ENCODE peak calls at places on chromosomes 6 and 20, in four cellular contexts. H is IMR-90, M is adrenal gland, X is thyroid gland. R is an unnamed sample. For H3K4me1, the result is how much of the 10 kb centered on the place peaks cover.

GRCh38 chr6:81331526-81331925 is 421.0 kb downstream of the TENT5A start:
- DNase-seq in H (peak), M (no peak), X (no peak), R (no peak)

GRCh38 chr6:170532867-170533488 is 20.1 kb downstream of the PSMB1 start:
- DNase-seq in H (peak), M (no peak), X (no peak), R (no peak)

GRCh38 chr6:16948376-16948775 is 153.5 kb upstream of the STMND1 start:
- DNase-seq in H (peak), M (no peak), X (no peak), R (no peak)

GRCh38 chr20:59721386-59721785 is 117.0 kb downstream of the PHACTR3 start:
- DNase-seq in H (no peak), M (no peak), X (no peak), R (no peak)

GRCh38 chr6:1426416-1426815 is 37.0 kb downstream of the FOXF2 start:
- DNase-seq in H (no peak), M (no peak), X (no peak), R (no peak)

GRCh38 chr6:38499046-38499445 is 140.7 kb downstream of the BTBD9 start:
- DNase-seq in H (no peak), M (no peak), X (no peak), R (no peak)

GRCh38 chr6:34138191-34138590 is 7.7 kb downstream of the GRM4 start:
- DNase-seq in H (no peak), M (no peak), X (no peak), R (no peak)

GRCh38 chr20:549720-550496 is 6.3 kb upstream of the CSNK2A1 start:
- DNase-seq in H (no peak), M (no peak), X (no peak), R (no peak)

GRCh38 chr6:49462071-49462470 is 982 bp downstream of the MMUT start:
- DNase-seq in H (peak), M (no peak), X (no peak), R (no peak)

GRCh38 chr6:128456510-128457244 is 63.7 kb downstream of the PTPRK start:
- DNase-seq in H (no peak), M (no peak), X (no peak), R (no peak)

GRCh38 chr20:3047486-3048419 is 1.9 kb downstream of the MRPS26 start:
- DNase-seq in H (no peak), M (peak), X (no peak), R (no peak)

GRCh38 chr6:141321486-141322347 is 811.0 kb upstream of the GJE1 start:
- DNase-seq in H (peak), M (no peak), X (no peak), R (no peak)

GRCh38 chr6:127177030-127177928 is 58.8 kb downstream of the RSPO3 start:
- DNase-seq in H (peak), M (no peak), X (no peak), R (no peak)

GRCh38 chr20:23187759-23188158 is 101.6 kb upstream of the CD93 start:
- DNase-seq in H (no peak), M (peak), X (peak), R (no peak)

GRCh38 chr6:165800337-165800736 is 137.3 kb upstream of the PDE10A start:
- DNase-seq in H (no peak), M (no peak), X (no peak), R (no peak)

GRCh38 chr6:122839477-122839876 is 50.4 kb downstream of the SMPDL3A start:
- DNase-seq in H (peak), M (peak), X (peak), R (peak)

GRCh38 chr6:126067080-126067479 is 80.7 kb downstream of the TRMT11 start:
- DNase-seq in H (no peak), M (no peak), X (no peak), R (no peak)

GRCh38 chr6:156977527-156978291 is 200.5 kb downstream of the ARID1B start:
- DNase-seq in H (peak), M (peak), X (peak), R (peak)

GRCh38 chr6:129749749-129750120 is 39.8 kb upstream of the ARHGAP18 start:
- DNase-seq in H (peak), M (no peak), X (no peak), R (no peak)

GRCh38 chr20:47201074-47201730 is 155.3 kb downstream of the ZMYND8 start:
- DNase-seq in H (no peak), M (no peak), X (no peak), R (no peak)
- H3K4me1 ChIP-seq in H (under half), M (under half), X (under half), R (under half)

GRCh38 chr20:58246346-58246745 is 17.9 kb upstream of the ANKRD60 start:
- DNase-seq in H (no peak), M (no peak), X (peak), R (peak)
- TF ChIP-seq CTCF in H (peak), M (peak), X (peak), R (peak)

GRCh38 chr6:74448850-74449249 is 752.8 kb downstream of the CD109 start:
- DNase-seq in H (no peak), M (no peak), X (no peak), R (no peak)
- H3K4me1 ChIP-seq in H (under half), M (under half), X (under half), R (under half)

GRCh38 chr6:46862381-46862780 is 59.4 kb downstream of the ADGRF5 start:
- DNase-seq in H (no peak), M (no peak), X (no peak), R (no peak)
- TF ChIP-seq CTCF in H (no peak), M (no peak), X (no peak), R (no peak)

GRCh38 chr6:149323353-149323752 is 5.8 kb downstream of the TAB2 start:
- DNase-seq in H (no peak), M (no peak), X (no peak), R (no peak)
- H3K4me1 ChIP-seq in H (under half), M (half or more), X (half or more), R (under half)

DNA sequence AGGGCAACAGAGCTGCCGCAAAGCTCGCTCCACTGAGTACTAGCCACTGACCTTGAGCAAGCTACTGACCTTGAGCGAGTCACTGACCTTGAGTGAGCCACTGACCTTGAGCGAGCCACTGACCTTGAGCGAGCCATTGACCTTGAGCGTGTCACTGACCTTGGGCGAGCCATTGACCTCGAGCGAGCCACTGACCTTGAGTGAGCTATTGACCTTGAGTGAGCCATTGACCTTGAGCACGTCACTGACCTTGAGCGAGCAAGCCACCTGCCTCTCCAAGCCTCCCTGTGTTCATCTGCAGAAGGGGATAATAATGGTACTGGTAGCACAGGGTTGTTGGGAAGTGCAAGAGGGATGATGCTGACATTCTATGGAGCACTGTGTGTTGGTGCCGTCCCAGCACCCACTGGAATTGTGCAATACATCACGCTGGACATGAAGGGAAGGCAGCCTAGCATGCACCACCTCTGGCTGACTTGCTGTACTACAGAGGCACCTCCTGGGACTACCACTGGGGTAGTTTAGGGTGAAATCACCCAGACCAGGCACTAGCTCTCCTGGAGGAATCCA is 60.2 kb downstream of the CTCFL start:
- DNase-seq in H (no peak), M (peak), X (no peak), R (peak)
- TF ChIP-seq CTCF in H (no peak), M (peak), X (no peak), R (peak)

GRCh38 chr6:157989541-157990289 is 8.1 kb downstream of the SYNJ2 start:
- DNase-seq in H (peak), M (peak), X (peak), R (peak)

GRCh38 chr6:157990321-157991066 is 8.8 kb downstream of the SYNJ2 start:
- DNase-seq in H (no peak), M (no peak), X (no peak), R (no peak)

GRCh38 chr6:157985378-157986155 is 3.9 kb downstream of the SYNJ2 start:
- DNase-seq in H (no peak), M (no peak), X (no peak), R (no peak)

GRCh38 chr6:157988700-157989063 is 7.0 kb downstream of the SYNJ2 start:
- DNase-seq in H (no peak), M (no peak), X (no peak), R (no peak)

DNA sequence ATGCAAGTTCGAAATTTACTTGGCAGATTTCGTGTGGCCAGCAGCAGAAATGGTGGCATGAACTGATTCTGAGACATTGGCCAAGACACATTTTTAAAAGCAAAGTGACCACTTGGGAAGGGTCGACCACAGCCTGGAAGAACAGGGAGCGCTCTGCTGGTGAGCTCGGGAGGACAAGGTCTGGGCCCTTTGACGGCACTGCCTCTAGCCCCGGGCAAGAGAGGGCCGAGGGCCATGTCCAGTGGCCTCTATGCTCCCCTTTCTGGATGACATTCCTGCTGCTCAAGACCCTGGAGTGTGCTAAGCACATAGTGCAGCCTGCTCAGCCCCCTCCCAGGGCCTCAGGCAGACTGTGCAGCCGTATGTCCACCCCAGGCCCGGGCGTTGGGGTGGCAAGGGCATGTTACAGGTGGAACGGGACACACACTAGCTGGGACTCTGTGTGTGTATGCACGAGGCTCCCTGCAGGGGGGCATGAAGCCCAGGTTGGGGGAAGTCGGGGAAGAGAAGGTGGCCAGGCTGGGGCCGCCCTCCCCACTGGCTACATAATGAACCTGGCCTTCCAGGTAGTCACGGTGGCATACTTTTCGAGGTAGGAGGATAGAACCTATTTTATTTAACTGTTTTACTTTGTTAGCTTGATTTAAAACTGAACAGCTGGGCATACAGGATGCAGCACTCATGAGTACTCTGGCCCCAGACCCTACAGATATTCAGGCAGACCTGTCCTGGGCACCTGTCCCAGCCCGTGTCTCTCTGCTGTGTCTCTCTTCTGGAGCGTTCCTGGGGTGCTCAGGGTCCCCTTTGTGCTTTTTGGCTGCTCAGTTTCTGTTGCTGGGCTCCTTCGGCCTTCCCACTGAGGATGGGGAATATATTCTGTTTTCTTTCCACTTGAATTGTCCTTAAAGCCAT is 6.4 kb downstream of the SYNJ2 start:
- DNase-seq in H (no peak), M (no peak), X (peak), R (no peak)
- H3K4me1 ChIP-seq in H (under half), M (under half), X (under half), R (under half)

GRCh38 chr6:11368264-11368663 is 135.8 kb upstream of the NEDD9 start:
- DNase-seq in H (no peak), M (no peak), X (no peak), R (no peak)

GRCh38 chr6:11374036-11375010 is 141.9 kb upstream of the NEDD9 start:
- DNase-seq in H (no peak), M (no peak), X (no peak), R (no peak)

GRCh38 chr6:11370191-11371018 is 137.9 kb upstream of the NEDD9 start:
- DNase-seq in H (no peak), M (no peak), X (peak), R (no peak)

GRCh38 chr6:11368760-11369159 is 136.3 kb upstream of the NEDD9 start:
- DNase-seq in H (no peak), M (no peak), X (no peak), R (no peak)

DNA sequence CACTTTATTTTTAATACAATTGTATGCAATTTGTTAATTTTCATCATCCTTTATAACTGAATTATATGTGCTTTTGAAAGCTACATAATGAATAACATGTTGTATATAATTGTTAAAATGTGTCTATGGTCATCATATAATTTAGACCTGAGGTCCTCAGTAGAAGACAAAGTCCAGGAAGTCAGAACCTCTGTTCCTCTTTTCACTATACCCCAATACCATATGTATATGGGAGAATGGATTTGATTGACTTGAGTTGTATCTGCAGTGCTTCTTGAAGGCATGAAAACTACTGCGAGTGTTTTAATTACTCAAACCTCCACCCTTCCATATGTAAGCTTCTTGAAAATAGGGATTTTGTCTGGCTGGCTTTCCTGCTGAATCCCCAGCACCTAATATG is 140.7 kb upstream of the NEDD9 start:
- DNase-seq in H (no peak), M (no peak), X (no peak), R (no peak)
- TF ChIP-seq CTCF in H (no peak), M (no peak), X (no peak), R (no peak)

DNA sequence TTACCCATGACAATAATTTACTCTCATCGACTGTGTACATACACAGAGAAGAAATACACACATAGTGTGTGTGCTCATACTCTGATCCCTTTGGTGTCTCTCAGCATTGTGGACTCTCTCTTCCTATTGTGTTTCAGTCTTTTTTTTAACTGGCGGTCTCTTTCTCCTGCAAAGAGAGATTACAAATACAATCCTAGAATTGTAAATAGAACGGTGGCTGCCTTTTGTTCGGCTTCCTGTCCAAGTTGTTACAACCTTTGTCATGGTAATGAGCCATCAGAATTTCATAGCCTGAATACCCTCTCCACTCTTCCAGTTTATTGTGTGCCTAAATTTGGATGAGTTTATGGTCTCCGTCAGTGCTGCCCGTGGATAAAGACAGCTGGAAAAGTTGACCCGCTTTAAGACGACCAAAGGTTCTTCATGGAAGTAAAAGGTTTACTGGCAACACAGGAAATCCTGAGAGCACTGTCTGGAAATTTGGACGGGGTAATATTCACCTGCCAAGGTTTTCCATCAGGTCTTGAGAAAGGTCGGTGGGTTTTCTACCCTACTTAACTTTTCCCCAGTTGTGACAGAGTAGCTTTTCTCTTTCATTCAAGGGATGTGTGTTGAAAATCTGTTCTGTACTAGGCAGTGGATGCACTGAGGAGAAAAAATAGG is 263.8 kb downstream of the CD83 start:
- DNase-seq in H (no peak), M (no peak), X (no peak), R (no peak)
- H3K4me1 ChIP-seq in H (under half), M (under half), X (under half), R (under half)

GRCh38 chr6:167698540-167698939 is 128.2 kb upstream of the AFDN start:
- DNase-seq in H (no peak), M (no peak), X (no peak), R (no peak)

GRCh38 chr6:167695831-167696230 is 130.9 kb upstream of the AFDN start:
- DNase-seq in H (no peak), M (no peak), X (no peak), R (no peak)

GRCh38 chr6:167699141-167700036 is 127.3 kb upstream of the AFDN start:
- DNase-seq in H (no peak), M (peak), X (peak), R (no peak)

GRCh38 chr6:167696261-167696660 is 130.4 kb upstream of the AFDN start:
- DNase-seq in H (no peak), M (no peak), X (no peak), R (no peak)

GRCh38 chr6:167697316-167697715 is 129.4 kb upstream of the AFDN start:
- DNase-seq in H (no peak), M (no peak), X (no peak), R (peak)
- TF ChIP-seq CTCF in H (no peak), M (no peak), X (no peak), R (peak)